ENCODE peak calls at places on chromosomes 5 and 9, in seven cellular contexts. F is IMR-90, H is mesendoderm, I is H9, Y is H1, D is mesenchymal stem cell, P is trophoblast cell. S is an unnamed sample.
A peak's percentile ranks its signal among the peaks of the same experiment; 100 is the strongest.

GRCh38 chr5:56302027-56302426 is 68.9 kb upstream of the ANKRD55 start:
- DNase-seq in P (no peak), F (peak; percentile 58), H (no peak), Y (no peak), I (no peak), D (peak; percentile 53), S (no peak)

GRCh38 chr5:123752576-123752975 is 240.6 kb downstream of the CSNK1G3 start:
- DNase-seq in P (no peak), Y (no peak), D (peak; percentile 89), F (peak; percentile 89), I (no peak), H (no peak), S (no peak)

GRCh38 chr9:534886-535285 is 306.6 kb upstream of the DMRT1 start:
- DNase-seq in D (no peak), I (no peak), H (no peak), P (no peak), F (no peak), Y (no peak), S (no peak)

GRCh38 chr9:107213561-107214028 is 69.5 kb upstream of the RAD23B start:
- DNase-seq in D (peak; percentile 98), F (peak; percentile 94), P (peak; percentile 77), Y (no peak), I (no peak), H (peak; percentile 91), S (no peak)

GRCh38 chr5:135100431-135100830 is 66.4 kb upstream of the PITX1 start:
- DNase-seq in P (no peak), H (no peak), F (no peak), D (no peak), I (no peak), Y (no peak), S (no peak)

GRCh38 chr5:54243483-54244080 is 66.8 kb downstream of the ARL15 start:
- DNase-seq in D (peak; percentile 48), H (peak; percentile 52), I (no peak), F (peak; percentile 47), P (peak; percentile 65), Y (no peak), S (peak; percentile 27)

GRCh38 chr5:60520451-60521210 is 179.3 kb downstream of the DEPDC1B start:
- DNase-seq in Y (no peak), D (no peak), F (no peak), P (peak; percentile 22), H (no peak), I (no peak), S (no peak)

GRCh38 chr5:998276-998974 is 10.2 kb upstream of the NKD2 start:
- DNase-seq in P (no peak), D (no peak), F (no peak), H (no peak), I (no peak), Y (no peak), S (no peak)

GRCh38 chr9:84781431-84781830 is 111.9 kb downstream of the NTRK2 start:
- DNase-seq in P (no peak), Y (no peak), F (no peak), I (no peak), D (peak; percentile 10), H (peak; percentile 39), S (no peak)

GRCh38 chr9:134773842-134774241 is 106.8 kb upstream of the FCN2 start:
- DNase-seq in Y (no peak), D (no peak), F (no peak), I (no peak), H (no peak), P (no peak), S (no peak)
- H2AK5ac ChIP-seq in Y (no peak overlapping the region), D (no peak overlapping the region), F (peak overlapping the region; percentile 93), I (no peak overlapping the region), H (no peak overlapping the region), P (no peak overlapping the region), S (no peak overlapping the region)

GRCh38 chr9:133489253-133490190 is 10.6 kb upstream of the SLC2A6 start:
- DNase-seq in I (no peak), H (no peak), P (no peak), Y (no peak), F (peak; percentile 38), D (peak; percentile 58), S (no peak)
- H2AK5ac ChIP-seq in I (no peak overlapping the region), H (no peak overlapping the region), P (no peak overlapping the region), Y (no peak overlapping the region), F (no peak overlapping the region), D (no peak overlapping the region), S (peak overlapping the region; percentile 79)

GRCh38 chr9:111250836-111251452 is 79.1 kb downstream of the OR2K2 start:
- DNase-seq in I (no peak), P (no peak), Y (no peak), H (no peak), D (no peak), F (no peak), S (no peak)
- H2AK5ac ChIP-seq in I (no peak overlapping the region), P (no peak overlapping the region), Y (no peak overlapping the region), H (no peak overlapping the region), D (no peak overlapping the region), F (no peak overlapping the region), S (no peak overlapping the region)

GRCh38 chr5:180914646-180915045 is 15.7 kb downstream of the BTNL8 start:
- DNase-seq in I (no peak), H (no peak), D (no peak), Y (no peak), F (no peak), P (no peak), S (no peak)
- H2AK5ac ChIP-seq in I (no peak overlapping the region), H (no peak overlapping the region), D (no peak overlapping the region), Y (no peak overlapping the region), F (no peak overlapping the region), P (no peak overlapping the region), S (no peak overlapping the region)

GRCh38 chr5:74501674-74502478 is 138.7 kb downstream of the ENC1 start:
- DNase-seq in F (no peak), P (no peak), I (no peak), Y (no peak), D (no peak), H (no peak), S (no peak)

GRCh38 chr5:74504463-74504862 is 136.1 kb downstream of the ENC1 start:
- DNase-seq in P (no peak), I (no peak), Y (no peak), F (no peak), D (no peak), H (no peak), S (no peak)

GRCh38 chr5:74500037-74500917 is 140.3 kb downstream of the ENC1 start:
- DNase-seq in H (peak; percentile 42), P (no peak), D (peak; percentile 54), F (no peak), I (no peak), Y (no peak), S (no peak)

GRCh38 chr5:74499236-74499635 is 141.3 kb downstream of the ENC1 start:
- DNase-seq in H (no peak), I (no peak), D (peak; percentile 24), Y (no peak), P (no peak), F (no peak), S (no peak)

DNA sequence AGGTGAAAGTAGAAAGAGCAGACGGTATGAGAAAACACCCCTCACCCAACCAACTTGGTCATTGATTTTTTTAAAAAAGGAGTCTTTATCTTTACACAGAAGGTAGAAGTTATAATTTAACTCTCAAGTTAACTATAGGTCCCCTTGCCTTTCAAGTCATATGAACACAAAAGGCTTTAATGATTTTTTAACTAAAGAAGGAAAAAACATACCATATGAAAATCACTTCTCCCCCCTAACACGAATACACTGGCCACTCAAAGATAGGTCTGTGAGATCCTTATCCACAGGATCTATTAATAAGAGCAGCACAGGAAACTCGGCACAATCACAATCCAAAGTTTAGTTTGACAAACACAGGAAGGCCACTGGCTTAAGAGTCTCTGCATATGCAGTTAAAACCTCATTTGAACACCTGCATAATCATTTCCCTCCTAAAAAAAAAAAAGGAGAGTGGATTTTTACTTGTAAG is 138.0 kb downstream of the ENC1 start:
- DNase-seq in I (no peak), D (no peak), P (no peak), Y (no peak), H (no peak), F (no peak), S (no peak)
- H2AK5ac ChIP-seq in I (no peak overlapping the region), D (no peak overlapping the region), P (no peak overlapping the region), Y (no peak overlapping the region), H (no peak overlapping the region), F (no peak overlapping the region), S (no peak overlapping the region)

DNA sequence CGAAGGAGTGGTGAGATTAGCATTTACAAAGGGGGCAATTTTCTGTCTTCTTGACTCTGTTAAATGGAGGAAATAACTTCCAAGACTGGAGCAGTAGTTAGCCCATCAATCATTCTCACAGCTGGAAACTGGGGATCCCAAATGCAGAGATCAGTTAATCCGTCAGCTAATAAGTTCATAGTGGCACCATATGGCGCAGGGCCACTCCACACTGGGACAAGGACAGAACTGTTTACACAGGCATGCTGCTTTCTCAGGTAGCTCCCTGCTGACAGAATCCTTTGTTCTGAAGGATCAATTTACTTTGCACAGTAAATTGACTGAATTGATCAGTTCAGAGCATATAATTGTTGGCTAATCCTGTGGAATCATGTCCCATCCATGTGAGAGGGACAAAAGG is 395.7 kb downstream of the TMEM161B start:
- DNase-seq in H (peak; percentile 7), Y (no peak), P (no peak), F (no peak), D (no peak), I (no peak), S (peak; percentile 43)
- H2AK5ac ChIP-seq in H (no peak overlapping the region), Y (no peak overlapping the region), P (no peak overlapping the region), F (no peak overlapping the region), D (no peak overlapping the region), I (no peak overlapping the region), S (no peak overlapping the region)

DNA sequence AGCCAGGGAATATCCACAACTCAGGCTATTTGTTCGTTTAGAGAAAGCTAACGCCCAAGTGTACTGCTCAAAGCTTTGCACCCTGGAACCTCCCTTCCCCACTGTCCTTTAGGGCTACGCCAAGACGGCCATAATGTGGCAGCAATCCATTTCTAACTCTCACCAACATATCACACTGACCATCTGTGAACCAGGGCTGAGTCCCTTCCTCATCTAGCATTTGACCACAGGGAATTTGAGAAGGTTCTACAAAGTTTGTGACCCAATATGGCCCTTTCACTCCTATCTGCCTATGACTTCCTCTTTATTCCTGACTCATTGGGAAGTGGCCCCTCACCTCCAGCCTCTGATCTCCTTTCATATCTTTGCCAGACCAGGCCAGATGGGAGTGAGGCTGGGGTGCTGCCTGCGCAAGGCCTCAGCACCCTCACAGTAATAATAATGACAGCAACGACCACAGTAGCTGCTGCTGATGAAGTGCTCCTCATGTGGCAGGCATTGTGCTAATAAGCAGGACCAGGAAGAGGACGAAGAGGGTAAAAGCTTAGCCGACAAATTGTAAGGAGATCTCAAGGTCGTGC is 9.3 kb upstream of the ARAP3 start:
- DNase-seq in H (no peak), I (no peak), Y (no peak), P (no peak), D (no peak), F (no peak), S (no peak)
- H2AK5ac ChIP-seq in H (no peak overlapping the region), I (no peak overlapping the region), Y (no peak overlapping the region), P (no peak overlapping the region), D (no peak overlapping the region), F (no peak overlapping the region), S (no peak overlapping the region)

DNA sequence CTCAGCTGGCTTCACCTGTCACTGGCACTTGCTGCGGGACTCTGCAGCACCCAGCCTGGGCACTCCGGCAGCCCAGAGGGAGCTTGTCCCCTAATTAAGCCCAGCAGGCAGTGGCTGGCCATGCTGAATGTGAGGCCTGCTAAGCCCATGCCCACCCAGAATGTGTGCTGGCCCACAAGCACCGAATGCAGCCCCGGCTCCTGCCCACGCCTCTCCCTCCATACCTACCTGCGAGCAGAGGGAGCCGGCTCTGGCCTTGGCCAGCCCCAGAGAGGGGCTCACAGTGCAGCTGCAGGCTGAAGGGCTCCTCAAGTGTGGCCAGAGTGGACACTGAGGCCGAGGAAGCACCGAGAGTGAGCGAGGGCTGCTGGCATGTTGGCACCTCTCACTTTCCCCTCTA is 32.4 kb upstream of the SUB1 start:
- DNase-seq in I (no peak), F (no peak), H (no peak), D (no peak), P (no peak), Y (no peak), S (no peak)
- H2AK5ac ChIP-seq in I (no peak overlapping the region), F (no peak overlapping the region), H (no peak overlapping the region), D (no peak overlapping the region), P (no peak overlapping the region), Y (no peak overlapping the region), S (no peak overlapping the region)